ENCODE peak calls at places on chromosomes 5 and 9, in seven cellular contexts. D is amygdala, U is hippocampal formation, P is upper lobe of right lung, V is AG09309, W is neural crest cell, X is NCI-H2081. R is an unnamed sample.

GRCh38 chr9:89038354-89039091 is 47.3 kb downstream of the S1PR3 start:
- DNase-seq in D (no peak), U (peak), P (no peak), V (peak), W (no peak), X (no peak), R (peak)

GRCh38 chr5:42518595-42519067 is 95.4 kb downstream of the GHR start:
- DNase-seq in D (no peak), U (no peak), P (no peak), V (no peak), W (no peak), X (no peak), R (no peak)

GRCh38 chr5:168377525-168377924 is 86.1 kb downstream of the WWC1 start:
- DNase-seq in D (no peak), U (no peak), P (no peak), V (no peak), W (no peak), X (no peak), R (no peak)

GRCh38 chr5:6586647-6587042 is 46.2 kb downstream of the NSUN2 start:
- DNase-seq in D (no peak), U (no peak), P (no peak), V (no peak), W (no peak), X (no peak), R (no peak)

GRCh38 chr5:132591140-132591539 is 34.4 kb downstream of the RAD50 start:
- DNase-seq in D (no peak), U (no peak), P (no peak), V (no peak), W (no peak), X (no peak), R (no peak)

GRCh38 chr9:128554155-128554862 is 1.9 kb downstream of the SPTAN1 start:
- DNase-seq in D (no peak), U (no peak), P (no peak), V (peak), W (peak), X (no peak), R (no peak)

GRCh38 chr5:139654875-139655491 is 6.8 kb downstream of the CXXC5 start:
- DNase-seq in D (no peak), U (peak), P (no peak), V (no peak), W (no peak), X (no peak), R (no peak)

GRCh38 chr9:98045234-98046160 is 11.0 kb upstream of the NANS start:
- DNase-seq in D (no peak), U (no peak), P (no peak), V (no peak), W (no peak), X (peak), R (no peak)

GRCh38 chr5:10684303-10685086 is 76.5 kb downstream of the DAP start:
- DNase-seq in D (no peak), U (no peak), P (no peak), V (no peak), W (no peak), X (no peak), R (no peak)

GRCh38 chr5:143842920-143843319 is 31.0 kb downstream of the HMHB1 start:
- DNase-seq in D (no peak), U (no peak), P (no peak), V (no peak), W (no peak), X (no peak), R (no peak)

GRCh38 chr5:142023836-142024235 is 11.0 kb upstream of the GNPDA1 start:
- DNase-seq in D (no peak), U (no peak), P (no peak), V (no peak), W (no peak), X (no peak), R (no peak)

GRCh38 chr9:72579880-72580570 is 58.6 kb downstream of the TMC1 start:
- DNase-seq in D (no peak), U (no peak), P (no peak), V (no peak), W (no peak), X (no peak), R (no peak)

GRCh38 chr5:9239071-9239470 is 306.8 kb downstream of the SEMA5A start:
- DNase-seq in D (no peak), U (no peak), P (no peak), V (peak), W (no peak), X (no peak), R (no peak)

GRCh38 chr9:134983094-134983493 is 65.4 kb upstream of the FCN1 start:
- DNase-seq in D (no peak), U (no peak), P (peak), V (no peak), W (peak), X (no peak), R (no peak)

R was measured in frontal cortex.